ENCODE peak calls at places on chromosomes 1 and 21, in nine cellular contexts. A is C1 segment of cervical spinal cord; C is DMS79 treated with DMSO at 0.1 percent for 48 hours; U is cardiac fibroblast; Z is choroid plexus epithelial cell; E is CD8-positive, alpha-beta memory T cell; O is T-helper 17 cell; H is fibroblast of gingiva; W is stimulated activated CD8-positive, alpha-beta memory T cell treated with anti-CD3 and anti-CD28 coated beads, Interleukin-2, amount 100 ng/mL, for 1 hour. N is an unnamed sample.

GRCh38 chr21:32131960-32132359 is 146.9 kb downstream of the MIS18A start:
- DNase-seq in H (peak; percentile 36), U (peak; percentile 24), C (no peak), Z (peak; percentile 23), E (no peak), A (no peak), W (no peak), O (no peak), N (no peak)

GRCh38 chr1:67532452-67533216 is 102.4 kb upstream of the SERBP1 start:
- DNase-seq in A (peak; percentile 3), O (no peak), E (no peak), Z (peak; percentile 96), C (peak; percentile 49), W (no peak), H (peak; percentile 85), U (peak; percentile 93), N (peak; percentile 86)

GRCh38 chr1:61921435-61921834 is 179.2 kb downstream of the PATJ start:
- DNase-seq in O (no peak), W (no peak), U (peak; percentile 22), A (no peak), E (no peak), Z (peak; percentile 36), H (no peak), C (no peak), N (no peak)

GRCh38 chr21:39386194-39386593 is 37.3 kb upstream of the HMGN1 start:
- DNase-seq in O (no peak), W (no peak), C (no peak), A (peak; percentile 43), E (no peak), Z (peak; percentile 6), H (peak; percentile 3), U (no peak), N (no peak)

GRCh38 chr1:198523183-198523942 is 17.1 kb downstream of the ATP6V1G3 start:
- DNase-seq in W (no peak), H (no peak), E (no peak), A (no peak), O (no peak), C (no peak), U (no peak), Z (no peak), N (no peak)

GRCh38 chr1:6001992-6002576 is 9.9 kb upstream of the NPHP4 start:
- DNase-seq in H (no peak), O (no peak), U (no peak), W (no peak), C (peak; percentile 91), E (no peak), Z (no peak), A (no peak), N (no peak)

GRCh38 chr21:37257967-37258877 is 8.9 kb downstream of the VPS26C start:
- DNase-seq in Z (peak; percentile 62), U (peak; percentile 68), E (peak; percentile 76), O (peak; percentile 63), C (peak; percentile 84), W (peak; percentile 60), A (peak; percentile 50), H (peak; percentile 34), N (peak; percentile 75)

GRCh38 chr1:109383850-109384249 is 13.9 kb downstream of the SORT1 start:
- DNase-seq in U (no peak), A (no peak), Z (no peak), H (no peak), O (no peak), C (no peak), W (no peak), E (no peak), N (no peak)

GRCh38 chr21:44873356-44874239 is at the start of gene PTTG1IP:
- DNase-seq in U (peak; percentile 97), O (peak; percentile 100), Z (peak; percentile 98), E (peak; percentile 99), W (peak; percentile 99), C (peak; percentile 95), A (peak; percentile 92), H (peak; percentile 94), N (peak; percentile 99)

GRCh38 chr1:54474500-54475235 is 68.5 kb upstream of the SSBP3 start:
- DNase-seq in C (peak; percentile 23), A (no peak), H (no peak), O (no peak), W (no peak), Z (no peak), U (no peak), E (peak; percentile 28), N (no peak)

GRCh38 chr1:37673920-37674319 is 18.4 kb upstream of the CDCA8 start:
- DNase-seq in W (peak; percentile 30), A (no peak), Z (no peak), H (no peak), U (no peak), E (peak; percentile 66), O (peak; percentile 65), C (no peak), N (no peak)

GRCh38 chr1:28064064-28064463 is 24.3 kb downstream of the EYA3 start:
- DNase-seq in H (peak; percentile 38), O (no peak), W (no peak), Z (peak; percentile 77), A (no peak), C (no peak), U (peak; percentile 79), E (no peak), N (peak; percentile 72)

GRCh38 chr1:51686450-51686849 is 69.6 kb downstream of the OSBPL9 start:
- DNase-seq in A (no peak), O (no peak), H (no peak), E (no peak), W (no peak), U (peak; percentile 45), Z (no peak), C (no peak), N (no peak)

GRCh38 chr1:33364578-33364945 is 43.7 kb upstream of the A3GALT2 start:
- DNase-seq in A (no peak), O (no peak), U (no peak), W (no peak), C (no peak), Z (no peak), E (no peak), H (no peak), N (no peak)

GRCh38 chr1:242129103-242129502 is 130.2 kb upstream of the MAP1LC3C start:
- DNase-seq in W (no peak), E (no peak), O (no peak), A (no peak), Z (no peak), H (no peak), C (no peak), U (no peak), N (no peak)

GRCh38 chr1:162716123-162716522 is 74.4 kb upstream of the HSD17B7 start:
- DNase-seq in O (no peak), C (no peak), A (no peak), Z (peak; percentile 34), W (no peak), H (no peak), U (no peak), E (no peak), N (peak; percentile 41)

GRCh38 chr1:193069748-193070394 is 10.5 kb downstream of the RO60 start:
- DNase-seq in H (no peak), W (no peak), C (no peak), O (no peak), Z (peak; percentile 26), A (no peak), E (no peak), U (peak; percentile 24), N (peak; percentile 7)

GRCh38 chr1:37931148-37931492 is 15.7 kb downstream of the INPP5B start:
- DNase-seq in A (no peak), C (peak; percentile 23), Z (no peak), W (no peak), E (no peak), U (no peak), O (no peak), H (no peak), N (no peak)

GRCh38 chr1:111948209-111949131 is 41.0 kb downstream of the KCND3 start:
- DNase-seq in Z (no peak), A (peak; percentile 54), W (no peak), H (no peak), U (peak; percentile 2), E (no peak), O (no peak), C (peak; percentile 94), N (no peak)

GRCh38 chr1:182601416-182601786 is 2.8 kb downstream of the RGS16 start:
- DNase-seq in Z (peak; percentile 89), U (peak; percentile 86), A (peak; percentile 36), C (peak; percentile 86), E (peak; percentile 59), O (peak; percentile 59), H (peak; percentile 62), W (peak; percentile 50), N (peak; percentile 57)

GRCh38 chr1:6488602-6489382 is 2.7 kb downstream of the PLEKHG5 start:
- DNase-seq in U (no peak), H (no peak), O (no peak), A (no peak), C (no peak), W (no peak), E (no peak), Z (no peak), N (no peak)